ENCODE peak calls at places on chromosomes 12 and 14, in ten cellular contexts. Z is activated naive CD4-positive, alpha-beta T cell; V is tibial artery; B is fibroblast of gingiva; Y is globus pallidus; L is stimulated activated CD4-positive, alpha-beta T cell treated with anti-CD3 and anti-CD28 coated beads, Interleukin-15, amount 100 ng/mL, for 24 hours; W is amniotic stem cell; F is esophagus squamous epithelium; O is GM04503; S is T-cell. E is an unnamed sample.

GRCh38 chr14:104656014-104656714 is 33.3 kb upstream of the INF2 start:
- DNase-seq in Z (no peak), V (no peak), B (no peak), Y (no peak), L (no peak), W (no peak), F (no peak), O (no peak), S (no peak), E (no peak)

GRCh38 chr12:91774471-91774921 is 371.1 kb downstream of the BTG1 start:
- DNase-seq in Z (no peak), V (no peak), B (peak), Y (no peak), L (no peak), W (peak), F (no peak), O (no peak), S (no peak), E (no peak)

GRCh38 chr12:98757455-98757854 is 112.4 kb downstream of the APAF1 start:
- DNase-seq in Z (no peak), V (no peak), B (no peak), Y (no peak), L (no peak), W (no peak), F (no peak), O (no peak), S (no peak), E (no peak)

GRCh38 chr14:66495214-66496098 is 9.3 kb downstream of the CCDC196 start:
- DNase-seq in Z (no peak), V (no peak), B (peak), Y (peak), L (peak), W (peak), F (no peak), O (no peak), S (peak), E (no peak)

GRCh38 chr12:87430444-87430843 is 598.8 kb downstream of the C12orf50 start:
- DNase-seq in Z (no peak), V (no peak), B (no peak), Y (no peak), L (no peak), W (no peak), F (no peak), O (no peak), S (no peak), E (no peak)

GRCh38 chr14:50085570-50086315 is 30.6 kb downstream of the VCPKMT start:
- DNase-seq in Z (no peak), V (no peak), B (no peak), Y (no peak), L (peak), W (no peak), F (no peak), O (peak), S (no peak), E (no peak)

GRCh38 chr12:57726884-57727757 is 11.4 kb downstream of the AGAP2 start:
- DNase-seq in Z (no peak), V (no peak), B (no peak), Y (no peak), L (no peak), W (no peak), F (no peak), O (no peak), S (no peak), E (no peak)

GRCh38 chr14:21860172-21860571 is 186.6 kb upstream of the OR4E1 start:
- DNase-seq in Z (no peak), V (no peak), B (no peak), Y (peak), L (peak), W (no peak), F (no peak), O (no peak), S (peak), E (no peak)

GRCh38 chr12:34363050-34363673 is 340.9 kb downstream of the ALG10 start:
- DNase-seq in Z (no peak), V (no peak), B (no peak), Y (no peak), L (no peak), W (no peak), F (no peak), O (no peak), S (no peak), E (no peak)

GRCh38 chr14:89025581-89026236 is 201.3 kb downstream of the TTC8 start:
- DNase-seq in Z (no peak), V (no peak), B (peak), Y (no peak), L (no peak), W (no peak), F (no peak), O (peak), S (no peak), E (no peak)

GRCh38 chr12:95204141-95204866 is 13.0 kb downstream of the FGD6 start:
- DNase-seq in Z (no peak), V (no peak), B (no peak), Y (no peak), L (peak), W (peak), F (no peak), O (peak), S (no peak), E (no peak)

GRCh38 chr12:106601548-106601947 is 18.7 kb downstream of the RFX4 start:
- DNase-seq in Z (no peak), V (no peak), B (no peak), Y (no peak), L (no peak), W (no peak), F (no peak), O (no peak), S (no peak), E (no peak)

GRCh38 chr14:78164226-78164853 is 5.8 kb upstream of the NRXN3 start:
- DNase-seq in Z (no peak), V (no peak), B (no peak), Y (peak), L (peak), W (no peak), F (no peak), O (no peak), S (no peak), E (no peak)

GRCh38 chr12:69936214-69936731 is 111.2 kb downstream of the MYRFL start:
- DNase-seq in Z (no peak), V (no peak), B (no peak), Y (no peak), L (no peak), W (no peak), F (no peak), O (no peak), S (no peak), E (peak)

GRCh38 chr12:89618113-89618862 is 90.3 kb downstream of the ATP2B1 start:
- DNase-seq in Z (no peak), V (no peak), B (no peak), Y (no peak), L (no peak), W (no peak), F (no peak), O (no peak), S (no peak), E (no peak)

GRCh38 chr12:116659771-116660481 is 77.9 kb downstream of the SPRING1 start:
- DNase-seq in Z (no peak), V (no peak), B (no peak), Y (no peak), L (no peak), W (no peak), F (no peak), O (no peak), S (no peak), E (no peak)

GRCh38 chr12:112815589-112816321 is 24.2 kb downstream of the RPH3A start:
- DNase-seq in Z (no peak), V (no peak), B (no peak), Y (no peak), L (no peak), W (no peak), F (no peak), O (no peak), S (no peak), E (no peak)